ENCODE peak calls at places on chromosome 1, in four cellular contexts. One of them, this sample, is unnamed.

GRCh38 chr1:114901739-114902255 is 47.1 kb downstream of the SYCP1 start:
- DNase-seq in LoVo: no peak
- DNase-seq in NAMALWA: no peak
- DNase-seq in hepatocyte: no peak
- DNase-seq in this sample: no peak

GRCh38 chr1:110176299-110176956 is 26.1 kb downstream of the SLC6A17 start:
- DNase-seq in LoVo: peak; percentile 33
- DNase-seq in NAMALWA: peak; percentile 50
- DNase-seq in hepatocyte: peak; percentile 35
- DNase-seq in this sample: peak; percentile 43

GRCh38 chr1:185483647-185484450 is 166.8 kb upstream of the IVNS1ABP start:
- DNase-seq in LoVo: peak; percentile 18
- DNase-seq in NAMALWA: no peak
- DNase-seq in hepatocyte: peak; percentile 26
- DNase-seq in this sample: no peak

GRCh38 chr1:9127395-9128160 is 1.3 kb downstream of the GPR157 start:
- DNase-seq in LoVo: no peak
- DNase-seq in NAMALWA: no peak
- DNase-seq in hepatocyte: no peak
- DNase-seq in this sample: no peak

GRCh38 chr1:31934706-31935629 is 3.2 kb downstream of the PTP4A2 start:
- DNase-seq in LoVo: peak; percentile 84
- DNase-seq in NAMALWA: peak; percentile 83
- DNase-seq in hepatocyte: peak; percentile 49
- DNase-seq in this sample: peak; percentile 66

GRCh38 chr1:117116090-117116783 is 5.3 kb downstream of the TRIM45 start:
- DNase-seq in LoVo: no peak
- DNase-seq in NAMALWA: no peak
- DNase-seq in hepatocyte: no peak
- DNase-seq in this sample: no peak

GRCh38 chr1:99558539-99558938 is 87.4 kb upstream of the PALMD start:
- DNase-seq in LoVo: no peak
- DNase-seq in NAMALWA: no peak
- DNase-seq in hepatocyte: no peak
- DNase-seq in this sample: no peak

GRCh38 chr1:203402609-203403337 is 51.9 kb upstream of the FMOD start:
- DNase-seq in LoVo: no peak
- DNase-seq in NAMALWA: peak; percentile 55
- DNase-seq in hepatocyte: no peak
- DNase-seq in this sample: no peak

GRCh38 chr1:156445789-156446263 is 54.7 kb downstream of the MEF2D start:
- DNase-seq in LoVo: peak; percentile 84
- DNase-seq in NAMALWA: peak; percentile 91
- DNase-seq in hepatocyte: peak; percentile 89
- DNase-seq in this sample: peak; percentile 82

GRCh38 chr1:173970252-173970651 is 51.9 kb downstream of the RC3H1 start:
- DNase-seq in LoVo: no peak
- DNase-seq in NAMALWA: no peak
- DNase-seq in hepatocyte: no peak
- DNase-seq in this sample: no peak

GRCh38 chr1:235887676-235888075 is 21.0 kb upstream of the LYST start:
- DNase-seq in LoVo: no peak
- DNase-seq in NAMALWA: no peak
- DNase-seq in hepatocyte: no peak
- DNase-seq in this sample: no peak

GRCh38 chr1:100785399-100786082 is 66.0 kb downstream of the VCAM1 start:
- DNase-seq in LoVo: peak; percentile 27
- DNase-seq in NAMALWA: no peak
- DNase-seq in hepatocyte: no peak
- DNase-seq in this sample: no peak

This sample was measured in small intestine.